ENCODE peak calls at places on chromosomes 12 and 14, in five cellular contexts. One of them, this sample, is unnamed.

GRCh38 chr12:112473056-112473455 is 54.3 kb downstream of the PTPN11 start:
- DNase-seq in uterus: no peak
- DNase-seq in osteoblast: peak; percentile 53
- DNase-seq in aorta: no peak
- DNase-seq in A549: peak; percentile 33
- DNase-seq in this sample: no peak

GRCh38 chr12:109308534-109309440 is at the start of gene FOXN4:
- DNase-seq in uterus: no peak
- DNase-seq in osteoblast: peak; percentile 61
- DNase-seq in aorta: no peak
- DNase-seq in A549: peak; percentile 43
- DNase-seq in this sample: no peak

GRCh38 chr14:65168840-65169239 is 66.5 kb upstream of the MAX start:
- DNase-seq in uterus: no peak
- DNase-seq in osteoblast: peak; percentile 62
- DNase-seq in aorta: no peak
- DNase-seq in A549: no peak
- DNase-seq in this sample: no peak

GRCh38 chr14:25122188-25122587 is 72.2 kb upstream of the STXBP6 start:
- DNase-seq in uterus: no peak
- DNase-seq in osteoblast: peak; percentile 76
- DNase-seq in aorta: no peak
- DNase-seq in A549: no peak
- DNase-seq in this sample: no peak

GRCh38 chr12:105100207-105100985 is 7.1 kb upstream of the WASHC4 start:
- DNase-seq in uterus: no peak
- DNase-seq in osteoblast: peak; percentile 65
- DNase-seq in aorta: no peak
- DNase-seq in A549: no peak
- DNase-seq in this sample: no peak

GRCh38 chr12:45010051-45010450 is 40.8 kb downstream of the DBX2 start:
- DNase-seq in uterus: no peak
- DNase-seq in osteoblast: no peak
- DNase-seq in aorta: no peak
- DNase-seq in A549: no peak
- DNase-seq in this sample: no peak

GRCh38 chr14:34334329-34334728 is 127.7 kb downstream of the SPTSSA start:
- DNase-seq in uterus: no peak
- DNase-seq in osteoblast: no peak
- DNase-seq in aorta: no peak
- DNase-seq in A549: no peak
- DNase-seq in this sample: no peak

GRCh38 chr14:68820119-68820518 is 27.3 kb upstream of the ZFP36L1 start:
- DNase-seq in uterus: no peak
- DNase-seq in osteoblast: no peak
- DNase-seq in aorta: no peak
- DNase-seq in A549: no peak
- DNase-seq in this sample: no peak

GRCh38 chr12:127130506-127131100 is 1136.4 kb upstream of the TMEM132C start:
- DNase-seq in uterus: no peak
- DNase-seq in osteoblast: no peak
- DNase-seq in aorta: no peak
- DNase-seq in A549: no peak
- DNase-seq in this sample: no peak

GRCh38 chr12:15787801-15788200 is 1.4 kb downstream of the EPS8 start:
- DNase-seq in uterus: no peak
- DNase-seq in osteoblast: no peak
- DNase-seq in aorta: no peak
- DNase-seq in A549: no peak
- DNase-seq in this sample: no peak

GRCh38 chr12:116525418-116526001 is 33.7 kb upstream of the MAP1LC3B2 start:
- DNase-seq in uterus: peak; percentile 82
- DNase-seq in osteoblast: peak; percentile 87
- DNase-seq in aorta: peak; percentile 91
- DNase-seq in A549: peak; percentile 72
- DNase-seq in this sample: peak; percentile 44

GRCh38 chr14:58488550-58488949 is 61.0 kb downstream of the KIAA0586 start:
- DNase-seq in uterus: no peak
- DNase-seq in osteoblast: peak; percentile 53
- DNase-seq in aorta: no peak
- DNase-seq in A549: no peak
- DNase-seq in this sample: no peak

GRCh38 chr12:123761841-123762714 is at the start of gene DNAH10:
- DNase-seq in uterus: no peak
- DNase-seq in osteoblast: peak; percentile 89
- DNase-seq in aorta: no peak
- DNase-seq in A549: no peak
- DNase-seq in this sample: peak; percentile 85

GRCh38 chr12:5388581-5389535 is 43.0 kb upstream of the NTF3 start:
- DNase-seq in uterus: no peak
- DNase-seq in osteoblast: no peak
- DNase-seq in aorta: no peak
- DNase-seq in A549: no peak
- DNase-seq in this sample: no peak

GRCh38 chr12:104534162-104534856 is 77.6 kb downstream of the CHST11 start:
- DNase-seq in uterus: no peak
- DNase-seq in osteoblast: no peak
- DNase-seq in aorta: no peak
- DNase-seq in A549: no peak
- DNase-seq in this sample: no peak

GRCh38 chr12:102513272-102513671 is 32.9 kb upstream of the IGF1 start:
- DNase-seq in uterus: no peak
- DNase-seq in osteoblast: no peak
- DNase-seq in aorta: no peak
- DNase-seq in A549: no peak
- DNase-seq in this sample: no peak

GRCh38 chr12:59808317-59808910 is 212.6 kb downstream of the SLC16A7 start:
- DNase-seq in uterus: no peak
- DNase-seq in osteoblast: peak; percentile 75
- DNase-seq in aorta: no peak
- DNase-seq in A549: peak; percentile 2
- DNase-seq in this sample: no peak

GRCh38 chr12:84912191-84913142 is at the start of gene SLC6A15:
- DNase-seq in uterus: peak; percentile 52
- DNase-seq in osteoblast: no peak
- DNase-seq in aorta: peak; percentile 82
- DNase-seq in A549: peak; percentile 53
- DNase-seq in this sample: peak; percentile 82

GRCh38 chr12:114508529-114509129 is 102.7 kb upstream of the TBX5 start:
- DNase-seq in uterus: peak; percentile 48
- DNase-seq in osteoblast: peak; percentile 57
- DNase-seq in aorta: peak; percentile 79
- DNase-seq in A549: peak; percentile 80
- DNase-seq in this sample: no peak

GRCh38 chr12:93714382-93714781 is 37.2 kb downstream of the CRADD start:
- DNase-seq in uterus: peak; percentile 42
- DNase-seq in osteoblast: no peak
- DNase-seq in aorta: no peak
- DNase-seq in A549: no peak
- DNase-seq in this sample: no peak

GRCh38 chr14:81172353-81172752 is 48.4 kb downstream of the GTF2A1 start:
- DNase-seq in uterus: no peak
- DNase-seq in osteoblast: no peak
- DNase-seq in aorta: no peak
- DNase-seq in A549: no peak
- DNase-seq in this sample: no peak

GRCh38 chr12:1692221-1692620 is 1.4 kb downstream of the ADIPOR2 start:
- DNase-seq in uterus: no peak
- DNase-seq in osteoblast: peak; percentile 18
- DNase-seq in aorta: no peak
- DNase-seq in A549: no peak
- DNase-seq in this sample: no peak

GRCh38 chr12:82359115-82359478 is 768 bp downstream of the METTL25 start:
- DNase-seq in uterus: no peak
- DNase-seq in osteoblast: peak; percentile 56
- DNase-seq in aorta: no peak
- DNase-seq in A549: no peak
- DNase-seq in this sample: peak; percentile 77

GRCh38 chr12:104345234-104346066 is 41.9 kb downstream of the EID3 start:
- DNase-seq in uterus: no peak
- DNase-seq in osteoblast: no peak
- DNase-seq in aorta: no peak
- DNase-seq in A549: no peak
- DNase-seq in this sample: no peak

GRCh38 chr14:100671386-100671901 is 55.2 kb upstream of the DLK1 start:
- DNase-seq in uterus: no peak
- DNase-seq in osteoblast: peak; percentile 8
- DNase-seq in aorta: no peak
- DNase-seq in A549: no peak
- DNase-seq in this sample: no peak

GRCh38 chr12:12722351-12723146 is 5.4 kb downstream of the CDKN1B start:
- DNase-seq in uterus: no peak
- DNase-seq in osteoblast: no peak
- DNase-seq in aorta: no peak
- DNase-seq in A549: peak; percentile 17
- DNase-seq in this sample: no peak

GRCh38 chr12:52440821-52441319 is 6.7 kb upstream of the KRT75 start:
- DNase-seq in uterus: no peak
- DNase-seq in osteoblast: peak; percentile 79
- DNase-seq in aorta: no peak
- DNase-seq in A549: no peak
- DNase-seq in this sample: no peak

GRCh38 chr12:87784350-87784749 is 244.9 kb downstream of the C12orf50 start:
- DNase-seq in uterus: no peak
- DNase-seq in osteoblast: no peak
- DNase-seq in aorta: no peak
- DNase-seq in A549: no peak
- DNase-seq in this sample: no peak

GRCh38 chr12:114933428-114934160 is 249.6 kb upstream of the TBX3 start:
- DNase-seq in uterus: no peak
- DNase-seq in osteoblast: peak; percentile 91
- DNase-seq in aorta: no peak
- DNase-seq in A549: peak; percentile 90
- DNase-seq in this sample: no peak

GRCh38 chr12:87439990-87440827 is 589.0 kb downstream of the C12orf50 start:
- DNase-seq in uterus: no peak
- DNase-seq in osteoblast: no peak
- DNase-seq in aorta: no peak
- DNase-seq in A549: peak; percentile 27
- DNase-seq in this sample: no peak

GRCh38 chr14:75497701-75498100 is 24.6 kb upstream of the BATF start:
- DNase-seq in uterus: no peak
- DNase-seq in osteoblast: no peak
- DNase-seq in aorta: no peak
- DNase-seq in A549: no peak
- DNase-seq in this sample: no peak

GRCh38 chr14:75497191-75497590 is 25.1 kb upstream of the BATF start:
- DNase-seq in uterus: no peak
- DNase-seq in osteoblast: no peak
- DNase-seq in aorta: no peak
- DNase-seq in A549: no peak
- DNase-seq in this sample: no peak

GRCh38 chr14:75496755-75497154 is 25.5 kb upstream of the BATF start:
- DNase-seq in uterus: no peak
- DNase-seq in osteoblast: no peak
- DNase-seq in aorta: no peak
- DNase-seq in A549: no peak
- DNase-seq in this sample: no peak

GRCh38 chr14:75501080-75501479 is 21.2 kb upstream of the BATF start:
- DNase-seq in uterus: no peak
- DNase-seq in osteoblast: no peak
- DNase-seq in aorta: no peak
- DNase-seq in A549: no peak
- DNase-seq in this sample: no peak

GRCh38 chr14:75499084-75499875 is 23.0 kb upstream of the BATF start:
- DNase-seq in uterus: no peak
- DNase-seq in osteoblast: no peak
- DNase-seq in aorta: no peak
- DNase-seq in A549: no peak
- DNase-seq in this sample: no peak
- H3K4me3 ChIP-seq in uterus: no peak overlapping the region
- H3K4me3 ChIP-seq in osteoblast: no peak overlapping the region
- H3K4me3 ChIP-seq in aorta: no peak overlapping the region
- H3K4me3 ChIP-seq in A549: no peak overlapping the region
- H3K4me3 ChIP-seq in this sample: no peak overlapping the region

GRCh38 chr14:55125403-55125802 is 3.6 kb upstream of the LGALS3 start:
- DNase-seq in uterus: no peak
- DNase-seq in osteoblast: no peak
- DNase-seq in aorta: no peak
- DNase-seq in A549: no peak
- DNase-seq in this sample: peak; percentile 77
- H3K4me1 ChIP-seq in uterus: peaks cover 13% of the 10 kb centered on the region
- H3K4me1 ChIP-seq in osteoblast: peaks cover 35% of the 10 kb centered on the region
- H3K4me1 ChIP-seq in aorta: no peaks in the 10 kb centered on the region
- H3K4me1 ChIP-seq in A549: peaks cover 33% of the 10 kb centered on the region
- H3K4me1 ChIP-seq in this sample: peaks cover 23% of the 10 kb centered on the region

GRCh38 chr12:121975029-121975428 is 46.7 kb upstream of the BCL7A start:
- DNase-seq in uterus: no peak
- DNase-seq in osteoblast: no peak
- DNase-seq in aorta: no peak
- DNase-seq in A549: no peak
- DNase-seq in this sample: no peak
- H3K4me3 ChIP-seq in uterus: no peak overlapping the region
- H3K4me3 ChIP-seq in osteoblast: no peak overlapping the region
- H3K4me3 ChIP-seq in aorta: no peak overlapping the region
- H3K4me3 ChIP-seq in A549: no peak overlapping the region
- H3K4me3 ChIP-seq in this sample: no peak overlapping the region

GRCh38 chr12:86290615-86291014 is 34.4 kb upstream of the MGAT4C start:
- DNase-seq in uterus: no peak
- DNase-seq in osteoblast: no peak
- DNase-seq in aorta: no peak
- DNase-seq in A549: no peak
- DNase-seq in this sample: no peak
- H3K4me1 ChIP-seq in uterus: no peaks in the 10 kb centered on the region
- H3K4me1 ChIP-seq in osteoblast: no peaks in the 10 kb centered on the region
- H3K4me1 ChIP-seq in aorta: no peaks in the 10 kb centered on the region
- H3K4me1 ChIP-seq in A549: no peaks in the 10 kb centered on the region
- H3K4me1 ChIP-seq in this sample: no peaks in the 10 kb centered on the region